ENCODE peak calls at places on chromosomes 7 and 10, in nine cellular contexts. K, D, C, I, T, Y, O, P and M are unnamed samples.

GRCh38 chr10:78621183-78621789 is 447.5 kb upstream of the ZMIZ1 start:
- DNase-seq in K (no peak), D (no peak), C (no peak), I (no peak), T (no peak), Y (no peak), O (no peak), P (no peak), M (no peak)

GRCh38 chr10:122140941-122141623 is 130.0 kb upstream of the BTBD16 start:
- DNase-seq in K (peak), D (no peak), C (peak), I (peak), T (no peak), Y (no peak), O (peak), P (no peak), M (peak)

GRCh38 chr7:35286422-35286821 is 32.5 kb upstream of the TBX20 start:
- DNase-seq in K (peak), D (no peak), C (no peak), I (no peak), T (no peak), Y (no peak), O (no peak), P (no peak), M (no peak)

GRCh38 chr7:33130184-33130583 is 820 bp downstream of the BBS9 start:
- DNase-seq in K (peak), D (peak), C (no peak), I (no peak), T (no peak), Y (no peak), O (no peak), P (no peak), M (no peak)

GRCh38 chr7:138228764-138229163 is 152.5 kb downstream of the AKR1D1 start:
- DNase-seq in K (no peak), D (no peak), C (no peak), I (no peak), T (no peak), Y (no peak), O (no peak), P (no peak), M (no peak)

GRCh38 chr10:5628798-5629788 is 37.3 kb downstream of the ASB13 start:
- DNase-seq in K (peak), D (no peak), C (no peak), I (no peak), T (no peak), Y (no peak), O (no peak), P (peak), M (no peak)

GRCh38 chr10:78971094-78971682 is 97.6 kb upstream of the ZMIZ1 start:
- DNase-seq in K (no peak), D (no peak), C (no peak), I (no peak), T (no peak), Y (no peak), O (no peak), P (no peak), M (no peak)

GRCh38 chr10:92846-93245 is 42.4 kb upstream of the ZMYND11 start:
- DNase-seq in K (no peak), D (no peak), C (no peak), I (no peak), T (no peak), Y (no peak), O (no peak), P (no peak), M (no peak)

GRCh38 chr10:91034494-91035157 is 113.7 kb upstream of the ANKRD1 start:
- DNase-seq in K (peak), D (no peak), C (peak), I (no peak), T (no peak), Y (no peak), O (peak), P (no peak), M (peak)

GRCh38 chr7:107196834-107197610 is 28.2 kb downstream of the HBP1 start:
- DNase-seq in K (no peak), D (no peak), C (no peak), I (no peak), T (no peak), Y (no peak), O (no peak), P (no peak), M (no peak)

GRCh38 chr7:70598976-70599375 is 533.0 kb upstream of the GALNT17 start:
- DNase-seq in K (peak), D (no peak), C (no peak), I (no peak), T (no peak), Y (no peak), O (no peak), P (no peak), M (no peak)

GRCh38 chr7:106167439-106168136 is 55.5 kb upstream of the SYPL1 start:
- DNase-seq in K (peak), D (no peak), C (no peak), I (peak), T (no peak), Y (no peak), O (no peak), P (no peak), M (no peak)

GRCh38 chr10:7819126-7819470 is 793 bp downstream of the TAF3 start:
- DNase-seq in K (peak), D (peak), C (peak), I (no peak), T (no peak), Y (peak), O (peak), P (peak), M (peak)